ENCODE peak calls at places on chromosomes 7 and 10, in six cellular contexts. B is naive thymus-derived CD4-positive, alpha-beta T cell; Q is body of pancreas; I is suprapubic skin; F is cardiac muscle cell; G is aorta. E is an unnamed sample.
A peak's percentile ranks its signal among the peaks of the same experiment; 100 is the strongest.

GRCh38 chr10:30088178-30088577 is 28.8 kb upstream of the JCAD start:
- DNase-seq in B (no peak), Q (no peak), I (no peak), F (no peak), G (no peak), E (no peak)

GRCh38 chr7:18515067-18515466 is 19.5 kb downstream of the HDAC9 start:
- DNase-seq in B (no peak), Q (no peak), I (no peak), F (peak; percentile 70), G (no peak), E (no peak)

GRCh38 chr10:90885176-90885575 is 13.4 kb downstream of the RPP30 start:
- DNase-seq in B (no peak), Q (no peak), I (no peak), F (peak; percentile 70), G (no peak), E (no peak)

GRCh38 chr10:4067552-4068254 is 282.7 kb upstream of the KLF6 start:
- DNase-seq in B (peak; percentile 34), Q (no peak), I (no peak), F (peak; percentile 29), G (no peak), E (no peak)

GRCh38 chr10:116444527-116445142 is 17.0 kb downstream of the PNLIPRP3 start:
- DNase-seq in B (no peak), Q (peak; percentile 46), I (no peak), F (peak; percentile 40), G (no peak), E (peak; percentile 44)

GRCh38 chr7:151083071-151083823 is at the start of gene TMUB1:
- DNase-seq in B (peak; percentile 89), Q (peak; percentile 80), I (peak; percentile 90), F (peak; percentile 62), G (peak; percentile 89), E (peak; percentile 89)

GRCh38 chr10:31847518-31847917 is 81.1 kb downstream of the ARHGAP12 start:
- DNase-seq in B (no peak), Q (no peak), I (no peak), F (no peak), G (no peak), E (no peak)

GRCh38 chr10:52701647-52702046 is 70.9 kb downstream of the MBL2 start:
- DNase-seq in B (no peak), Q (no peak), I (no peak), F (no peak), G (no peak), E (no peak)

GRCh38 chr10:113337142-113337541 is 215.7 kb upstream of the HABP2 start:
- DNase-seq in B (no peak), Q (no peak), I (no peak), F (no peak), G (no peak), E (no peak)

GRCh38 chr7:105567821-105568220 is 13.5 kb downstream of the EFCAB10 start:
- DNase-seq in B (no peak), Q (no peak), I (no peak), F (no peak), G (no peak), E (no peak)

GRCh38 chr7:99326408-99326782 is 697 bp downstream of the ARPC1A start:
- DNase-seq in B (no peak), Q (no peak), I (no peak), F (no peak), G (no peak), E (no peak)

GRCh38 chr10:31697271-31698168 is 231.1 kb downstream of the ARHGAP12 start:
- DNase-seq in B (no peak), Q (peak; percentile 50), I (peak; percentile 94), F (peak; percentile 79), G (peak; percentile 97), E (no peak)

GRCh38 chr7:105600720-105601550 is 19.6 kb upstream of the EFCAB10 start:
- DNase-seq in B (no peak), Q (no peak), I (peak; percentile 24), F (no peak), G (no peak), E (no peak)

GRCh38 chr7:24336461-24336860 is 52.5 kb downstream of the NPY start:
- DNase-seq in B (no peak), Q (no peak), I (no peak), F (no peak), G (no peak), E (no peak)

GRCh38 chr10:119503821-119504220 is 38.7 kb downstream of the RGS10 start:
- DNase-seq in B (no peak), Q (no peak), I (no peak), F (no peak), G (no peak), E (no peak)

GRCh38 chr7:22331704-22332103 is 25.2 kb downstream of the RAPGEF5 start:
- DNase-seq in B (no peak), Q (no peak), I (no peak), F (peak; percentile 18), G (no peak), E (no peak)

GRCh38 chr10:119691726-119692125 is 34.1 kb upstream of the INPP5F start:
- DNase-seq in B (no peak), Q (no peak), I (no peak), F (no peak), G (no peak), E (no peak)

GRCh38 chr7:131537581-131537980 is 18.8 kb downstream of the PODXL start:
- DNase-seq in B (no peak), Q (no peak), I (no peak), F (no peak), G (no peak), E (no peak)

GRCh38 chr10:74969093-74969492 is 142.4 kb upstream of the SAMD8 start:
- DNase-seq in B (no peak), Q (no peak), I (no peak), F (no peak), G (no peak), E (no peak)

GRCh38 chr10:78741541-78741940 is 327.2 kb upstream of the ZMIZ1 start:
- DNase-seq in B (no peak), Q (peak; percentile 55), I (no peak), F (peak; percentile 48), G (no peak), E (no peak)

GRCh38 chr7:21967500-21968099 is 21.9 kb upstream of the CDCA7L start:
- DNase-seq in B (no peak), Q (no peak), I (no peak), F (peak; percentile 59), G (no peak), E (no peak)

GRCh38 chr7:47145982-47146381 is 435.9 kb downstream of the TNS3 start:
- DNase-seq in B (no peak), Q (no peak), I (no peak), F (no peak), G (no peak), E (no peak)

GRCh38 chr7:157011333-157012112 is 1.1 kb upstream of the MNX1 start:
- DNase-seq in B (no peak), Q (peak; percentile 45), I (peak; percentile 49), F (no peak), G (no peak), E (no peak)

DNA sequence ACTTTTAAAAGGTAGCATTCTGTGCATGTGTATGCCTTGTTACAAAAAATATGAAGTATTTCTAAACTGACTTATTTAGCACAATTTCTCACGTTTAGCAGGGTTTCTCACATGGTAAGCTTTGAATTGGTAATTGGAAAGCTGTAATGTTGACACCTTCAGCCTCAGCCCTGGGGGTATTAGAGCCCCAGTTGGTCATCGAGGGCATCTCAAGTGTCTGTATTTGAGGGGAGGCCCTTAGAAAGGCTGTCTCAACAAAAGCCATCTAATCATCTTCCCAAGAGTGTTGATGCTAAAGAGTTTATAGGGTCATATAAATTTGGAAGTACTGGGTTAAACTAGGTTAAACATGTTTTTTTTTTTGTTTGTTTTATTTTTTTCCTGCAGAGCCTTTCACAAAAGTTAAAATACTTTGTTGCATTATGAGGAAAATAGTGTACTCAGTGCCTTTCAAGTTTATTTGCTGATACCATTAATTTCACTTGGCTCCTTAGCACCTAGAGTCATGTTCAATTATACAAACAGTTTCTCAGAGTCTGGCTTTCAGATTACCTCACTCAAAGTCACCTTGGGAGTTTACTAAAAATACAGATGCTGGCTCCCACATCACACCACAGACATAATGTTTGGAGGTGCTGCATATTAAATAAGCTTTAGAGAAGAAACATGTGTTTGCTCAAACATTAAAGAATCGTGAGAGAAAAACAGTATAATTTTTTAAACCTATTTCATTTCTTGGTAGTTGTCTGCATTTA is 134.1 kb downstream of the CD36 start:
- DNase-seq in B (no peak), Q (no peak), I (no peak), F (no peak), G (no peak), E (no peak)
- H3K4me1 ChIP-seq in B (no peaks in the 10 kb centered on the region), Q (no peaks in the 10 kb centered on the region), I (peaks cover 32% of the 10 kb centered on the region), F (peaks cover 47% of the 10 kb centered on the region), G (no peaks in the 10 kb centered on the region), E (peaks cover 24% of the 10 kb centered on the region)

GRCh38 chr7:1056785-1057410 is 12.6 kb downstream of the GPR146 start:
- DNase-seq in B (no peak), Q (no peak), I (no peak), F (no peak), G (no peak), E (no peak)

GRCh38 chr7:1055084-1055450 is 10.7 kb downstream of the GPR146 start:
- DNase-seq in B (peak; percentile 44), Q (no peak), I (peak; percentile 80), F (peak; percentile 78), G (peak; percentile 80), E (no peak)

GRCh38 chr7:1055491-1056005 is 11.2 kb downstream of the GPR146 start:
- DNase-seq in B (no peak), Q (no peak), I (no peak), F (no peak), G (no peak), E (no peak)

GRCh38 chr7:1057416-1058291 is 13.3 kb downstream of the GPR146 start:
- DNase-seq in B (no peak), Q (no peak), I (no peak), F (no peak), G (no peak), E (no peak)

GRCh38 chr7:1056006-1056784 is 11.8 kb downstream of the GPR146 start:
- DNase-seq in B (no peak), Q (no peak), I (no peak), F (no peak), G (no peak), E (no peak)
- H3K4me3 ChIP-seq in B (peak overlapping the region; percentile 68), Q (no peak overlapping the region), I (peak overlapping the region; percentile 8), F (no peak overlapping the region), G (no peak overlapping the region), E (no peak overlapping the region)

GRCh38 chr7:128422856-128423255 is 13.1 kb upstream of the IMPDH1 start:
- DNase-seq in B (no peak), Q (no peak), I (no peak), F (no peak), G (no peak), E (no peak)
- H3K4me1 ChIP-seq in B (peaks cover 2% of the 10 kb centered on the region), Q (no peaks in the 10 kb centered on the region), I (peaks cover 10% of the 10 kb centered on the region), F (no peaks in the 10 kb centered on the region), G (no peaks in the 10 kb centered on the region), E (no peaks in the 10 kb centered on the region)

DNA sequence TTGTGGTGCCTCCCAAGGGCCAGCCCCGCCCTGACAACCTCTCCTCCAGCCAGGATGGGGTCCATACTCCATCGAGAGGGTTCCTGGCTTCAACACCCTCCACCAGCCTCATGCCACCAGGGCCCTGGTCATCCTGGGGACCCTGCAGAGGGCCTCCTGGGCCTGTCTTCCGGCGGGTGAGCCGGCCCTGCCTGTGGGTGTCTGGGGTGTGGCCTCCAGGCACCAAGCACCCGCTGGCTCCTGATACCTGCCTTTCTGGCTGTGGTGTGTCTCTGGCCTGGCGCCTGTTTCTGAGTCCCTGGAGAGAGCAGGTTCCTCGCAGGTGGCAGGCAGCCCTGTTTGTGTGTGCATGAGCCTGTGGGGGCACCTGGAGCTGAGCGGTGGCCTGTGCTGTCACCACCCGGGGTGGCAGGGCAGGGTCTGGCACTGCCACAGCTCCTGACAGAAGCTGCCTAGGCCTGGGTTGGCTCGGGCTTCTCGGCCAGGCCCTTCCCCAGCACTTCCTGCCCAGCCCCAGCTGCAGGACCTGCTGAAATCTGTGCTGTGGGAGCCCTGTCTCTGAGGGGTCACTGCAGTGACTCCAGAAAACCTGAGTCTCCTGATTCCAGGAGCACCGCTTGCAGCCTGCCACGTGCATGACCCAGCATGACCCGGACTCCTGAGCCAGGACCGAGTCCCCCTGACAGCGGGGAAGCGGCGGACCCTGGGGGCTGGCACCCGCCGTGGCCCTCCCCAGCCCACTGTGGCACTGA is 18.4 kb downstream of the ADAM8 start:
- DNase-seq in B (no peak), Q (peak; percentile 80), I (no peak), F (no peak), G (no peak), E (no peak)
- H3K4me3 ChIP-seq in B (no peak overlapping the region), Q (no peak overlapping the region), I (peak overlapping the region; percentile 36), F (no peak overlapping the region), G (no peak overlapping the region), E (no peak overlapping the region)

E was measured in HAP-1.